ENCODE peak calls at places on chromosomes 3 and 15, in nine cellular contexts. One of them, this sample, is unnamed.

GRCh38 chr3:15284121-15284889 is 48.1 kb downstream of the SH3BP5 start:
- DNase-seq in dorsolateral prefrontal cortex: no peak
- DNase-seq in thoracic aorta: no peak
- DNase-seq in spleen: no peak
- DNase-seq in GM06990: no peak
- DNase-seq in AG04450: no peak
- DNase-seq in fibroblast of mammary gland: no peak
- DNase-seq in aorta: peak
- DNase-seq in fibroblast of lung: no peak
- DNase-seq in this sample: no peak

GRCh38 chr3:129313415-129313982 is 34.8 kb downstream of the HMCES start:
- DNase-seq in GM06990: no peak
- DNase-seq in dorsolateral prefrontal cortex: no peak
- DNase-seq in fibroblast of lung: no peak
- DNase-seq in spleen: no peak
- DNase-seq in aorta: peak
- DNase-seq in fibroblast of mammary gland: peak
- DNase-seq in AG04450: no peak
- DNase-seq in thoracic aorta: no peak
- DNase-seq in this sample: no peak

GRCh38 chr15:60713096-60714084 is 234.4 kb upstream of the ICE2 start:
- DNase-seq in aorta: no peak
- DNase-seq in dorsolateral prefrontal cortex: no peak
- DNase-seq in GM06990: no peak
- DNase-seq in AG04450: peak
- DNase-seq in fibroblast of mammary gland: peak
- DNase-seq in fibroblast of lung: peak
- DNase-seq in thoracic aorta: no peak
- DNase-seq in spleen: no peak
- DNase-seq in this sample: peak

GRCh38 chr15:68053001-68053400 is 1.1 kb upstream of the PIAS1 start:
- DNase-seq in aorta: no peak
- DNase-seq in fibroblast of mammary gland: no peak
- DNase-seq in dorsolateral prefrontal cortex: no peak
- DNase-seq in fibroblast of lung: no peak
- DNase-seq in AG04450: no peak
- DNase-seq in GM06990: no peak
- DNase-seq in thoracic aorta: no peak
- DNase-seq in spleen: no peak
- DNase-seq in this sample: no peak

GRCh38 chr3:14634763-14635400 is 16.7 kb upstream of the CCDC174 start:
- DNase-seq in thoracic aorta: no peak
- DNase-seq in dorsolateral prefrontal cortex: no peak
- DNase-seq in GM06990: no peak
- DNase-seq in aorta: no peak
- DNase-seq in spleen: no peak
- DNase-seq in fibroblast of mammary gland: peak
- DNase-seq in fibroblast of lung: peak
- DNase-seq in AG04450: no peak
- DNase-seq in this sample: peak

GRCh38 chr15:65400760-65401606 is 21.8 kb downstream of the IGDCC4 start:
- DNase-seq in aorta: peak
- DNase-seq in dorsolateral prefrontal cortex: no peak
- DNase-seq in spleen: peak
- DNase-seq in fibroblast of lung: peak
- DNase-seq in GM06990: no peak
- DNase-seq in thoracic aorta: no peak
- DNase-seq in AG04450: no peak
- DNase-seq in fibroblast of mammary gland: peak
- DNase-seq in this sample: peak

GRCh38 chr15:86079491-86080266 is at the start of gene AGBL1:
- DNase-seq in GM06990: no peak
- DNase-seq in thoracic aorta: no peak
- DNase-seq in fibroblast of lung: no peak
- DNase-seq in spleen: no peak
- DNase-seq in fibroblast of mammary gland: no peak
- DNase-seq in aorta: no peak
- DNase-seq in dorsolateral prefrontal cortex: no peak
- DNase-seq in AG04450: no peak
- DNase-seq in this sample: no peak

GRCh38 chr15:43977072-43977884 is 150.5 kb downstream of the WDR76 start:
- DNase-seq in thoracic aorta: no peak
- DNase-seq in fibroblast of lung: peak
- DNase-seq in GM06990: peak
- DNase-seq in AG04450: no peak
- DNase-seq in aorta: no peak
- DNase-seq in spleen: no peak
- DNase-seq in fibroblast of mammary gland: no peak
- DNase-seq in dorsolateral prefrontal cortex: no peak
- DNase-seq in this sample: no peak

GRCh38 chr3:150740733-150741496 is 22.1 kb downstream of the SIAH2 start:
- DNase-seq in aorta: no peak
- DNase-seq in spleen: no peak
- DNase-seq in AG04450: no peak
- DNase-seq in GM06990: no peak
- DNase-seq in thoracic aorta: no peak
- DNase-seq in dorsolateral prefrontal cortex: no peak
- DNase-seq in fibroblast of mammary gland: no peak
- DNase-seq in fibroblast of lung: no peak
- DNase-seq in this sample: no peak

GRCh38 chr3:190345027-190345821 is 23.0 kb upstream of the CLDN1 start:
- DNase-seq in spleen: no peak
- DNase-seq in aorta: no peak
- DNase-seq in fibroblast of lung: peak
- DNase-seq in AG04450: peak
- DNase-seq in dorsolateral prefrontal cortex: no peak
- DNase-seq in GM06990: no peak
- DNase-seq in thoracic aorta: no peak
- DNase-seq in fibroblast of mammary gland: peak
- DNase-seq in this sample: peak

GRCh38 chr3:123194552-123194951 is 7.2 kb upstream of the SEC22A start:
- DNase-seq in spleen: no peak
- DNase-seq in thoracic aorta: no peak
- DNase-seq in fibroblast of mammary gland: peak
- DNase-seq in dorsolateral prefrontal cortex: no peak
- DNase-seq in fibroblast of lung: no peak
- DNase-seq in GM06990: no peak
- DNase-seq in AG04450: no peak
- DNase-seq in aorta: peak
- DNase-seq in this sample: peak

GRCh38 chr3:105401691-105402149 is 35.0 kb downstream of the ALCAM start:
- DNase-seq in spleen: no peak
- DNase-seq in GM06990: no peak
- DNase-seq in fibroblast of mammary gland: peak
- DNase-seq in aorta: no peak
- DNase-seq in fibroblast of lung: peak
- DNase-seq in dorsolateral prefrontal cortex: no peak
- DNase-seq in thoracic aorta: no peak
- DNase-seq in AG04450: no peak
- DNase-seq in this sample: peak

GRCh38 chr15:59484399-59484798 is 46.4 kb downstream of the FAM81A start:
- DNase-seq in aorta: no peak
- DNase-seq in dorsolateral prefrontal cortex: no peak
- DNase-seq in fibroblast of lung: no peak
- DNase-seq in spleen: no peak
- DNase-seq in AG04450: no peak
- DNase-seq in thoracic aorta: no peak
- DNase-seq in GM06990: no peak
- DNase-seq in fibroblast of mammary gland: no peak
- DNase-seq in this sample: no peak

GRCh38 chr15:82647835-82648256 is 683 bp upstream of the CPEB1 start:
- DNase-seq in fibroblast of mammary gland: no peak
- DNase-seq in thoracic aorta: no peak
- DNase-seq in GM06990: peak
- DNase-seq in fibroblast of lung: no peak
- DNase-seq in dorsolateral prefrontal cortex: no peak
- DNase-seq in spleen: peak
- DNase-seq in aorta: peak
- DNase-seq in AG04450: no peak
- DNase-seq in this sample: no peak
- H3K4me3 ChIP-seq in fibroblast of mammary gland: no peak
- H3K4me3 ChIP-seq in thoracic aorta: peak
- H3K4me3 ChIP-seq in GM06990: peak
- H3K4me3 ChIP-seq in fibroblast of lung: peak
- H3K4me3 ChIP-seq in dorsolateral prefrontal cortex: peak
- H3K4me3 ChIP-seq in spleen: peak
- H3K4me3 ChIP-seq in aorta: peak
- H3K4me3 ChIP-seq in AG04450: peak
- H3K4me3 ChIP-seq in this sample: peak

GRCh38 chr15:27535445-27536129 is 563.5 kb downstream of the OCA2 start:
- DNase-seq in fibroblast of mammary gland: no peak
- DNase-seq in AG04450: no peak
- DNase-seq in dorsolateral prefrontal cortex: no peak
- DNase-seq in thoracic aorta: no peak
- DNase-seq in spleen: no peak
- DNase-seq in GM06990: no peak
- DNase-seq in aorta: no peak
- DNase-seq in fibroblast of lung: no peak
- DNase-seq in this sample: peak

GRCh38 chr15:27541581-27541980 is 557.5 kb downstream of the OCA2 start:
- DNase-seq in GM06990: no peak
- DNase-seq in thoracic aorta: no peak
- DNase-seq in spleen: no peak
- DNase-seq in AG04450: no peak
- DNase-seq in aorta: no peak
- DNase-seq in dorsolateral prefrontal cortex: no peak
- DNase-seq in fibroblast of mammary gland: no peak
- DNase-seq in fibroblast of lung: no peak
- DNase-seq in this sample: no peak

GRCh38 chr15:27532358-27532757 is 561.4 kb downstream of the GABRG3 start:
- DNase-seq in AG04450: no peak
- DNase-seq in thoracic aorta: no peak
- DNase-seq in fibroblast of mammary gland: no peak
- DNase-seq in spleen: no peak
- DNase-seq in aorta: no peak
- DNase-seq in dorsolateral prefrontal cortex: no peak
- DNase-seq in fibroblast of lung: no peak
- DNase-seq in GM06990: no peak
- DNase-seq in this sample: no peak

GRCh38 chr15:27538325-27538724 is 560.8 kb downstream of the OCA2 start:
- DNase-seq in GM06990: no peak
- DNase-seq in aorta: no peak
- DNase-seq in spleen: no peak
- DNase-seq in fibroblast of lung: no peak
- DNase-seq in dorsolateral prefrontal cortex: no peak
- DNase-seq in AG04450: no peak
- DNase-seq in thoracic aorta: no peak
- DNase-seq in fibroblast of mammary gland: no peak
- DNase-seq in this sample: no peak
- H3K4me3 ChIP-seq in GM06990: no peak
- H3K4me3 ChIP-seq in aorta: no peak
- H3K4me3 ChIP-seq in spleen: no peak
- H3K4me3 ChIP-seq in fibroblast of lung: no peak
- H3K4me3 ChIP-seq in dorsolateral prefrontal cortex: no peak
- H3K4me3 ChIP-seq in AG04450: no peak
- H3K4me3 ChIP-seq in thoracic aorta: no peak
- H3K4me3 ChIP-seq in fibroblast of mammary gland: no peak
- H3K4me3 ChIP-seq in this sample: no peak

GRCh38 chr15:25832158-25832557 is 31.0 kb downstream of the ATP10A start:
- DNase-seq in fibroblast of mammary gland: no peak
- DNase-seq in spleen: no peak
- DNase-seq in fibroblast of lung: peak
- DNase-seq in GM06990: no peak
- DNase-seq in dorsolateral prefrontal cortex: no peak
- DNase-seq in aorta: no peak
- DNase-seq in AG04450: no peak
- DNase-seq in thoracic aorta: no peak
- DNase-seq in this sample: no peak

GRCh38 chr15:25829075-25829474 is 34.1 kb downstream of the ATP10A start:
- DNase-seq in fibroblast of mammary gland: no peak
- DNase-seq in aorta: no peak
- DNase-seq in dorsolateral prefrontal cortex: no peak
- DNase-seq in AG04450: no peak
- DNase-seq in GM06990: no peak
- DNase-seq in thoracic aorta: no peak
- DNase-seq in fibroblast of lung: peak
- DNase-seq in spleen: no peak
- DNase-seq in this sample: no peak

GRCh38 chr15:25825215-25825614 is 37.9 kb downstream of the ATP10A start:
- DNase-seq in spleen: no peak
- DNase-seq in dorsolateral prefrontal cortex: no peak
- DNase-seq in AG04450: no peak
- DNase-seq in GM06990: no peak
- DNase-seq in fibroblast of mammary gland: no peak
- DNase-seq in fibroblast of lung: no peak
- DNase-seq in thoracic aorta: no peak
- DNase-seq in aorta: no peak
- DNase-seq in this sample: no peak

DNA sequence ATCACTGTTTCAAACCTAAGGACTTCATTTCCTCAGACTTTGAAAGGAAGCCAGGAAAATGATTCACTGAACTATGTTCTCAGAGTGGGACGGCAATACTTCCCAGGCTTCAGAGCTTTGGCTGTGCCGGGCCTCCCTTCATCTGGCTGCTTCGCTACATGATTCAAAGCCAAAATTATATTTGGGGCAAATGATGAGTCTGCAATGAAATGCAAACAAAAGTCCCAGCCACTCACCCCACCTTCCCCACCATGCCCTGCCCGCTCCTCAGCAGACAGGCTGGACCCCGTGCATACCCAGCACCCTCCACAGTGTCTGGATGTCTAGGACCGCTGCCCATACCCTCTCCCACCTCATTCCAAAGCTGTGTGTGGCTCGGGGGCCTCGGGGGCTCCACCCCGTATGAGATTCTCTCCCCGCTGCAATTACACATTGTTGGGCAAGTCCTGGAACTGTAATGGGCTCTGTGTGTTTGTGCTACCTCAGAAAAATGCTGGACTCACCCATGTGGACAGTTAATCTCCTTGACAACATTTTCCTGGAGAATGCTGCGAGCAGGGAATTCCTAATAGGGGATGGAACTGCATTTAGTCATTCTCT is 32.2 kb downstream of the ATP10A start:
- DNase-seq in fibroblast of mammary gland: peak
- DNase-seq in dorsolateral prefrontal cortex: no peak
- DNase-seq in aorta: peak
- DNase-seq in fibroblast of lung: peak
- DNase-seq in thoracic aorta: peak
- DNase-seq in GM06990: no peak
- DNase-seq in AG04450: peak
- DNase-seq in spleen: no peak
- DNase-seq in this sample: peak
- H3K4me3 ChIP-seq in fibroblast of mammary gland: peak
- H3K4me3 ChIP-seq in dorsolateral prefrontal cortex: no peak
- H3K4me3 ChIP-seq in aorta: no peak
- H3K4me3 ChIP-seq in fibroblast of lung: no peak
- H3K4me3 ChIP-seq in thoracic aorta: peak
- H3K4me3 ChIP-seq in GM06990: no peak
- H3K4me3 ChIP-seq in AG04450: peak
- H3K4me3 ChIP-seq in spleen: no peak
- H3K4me3 ChIP-seq in this sample: no peak

DNA sequence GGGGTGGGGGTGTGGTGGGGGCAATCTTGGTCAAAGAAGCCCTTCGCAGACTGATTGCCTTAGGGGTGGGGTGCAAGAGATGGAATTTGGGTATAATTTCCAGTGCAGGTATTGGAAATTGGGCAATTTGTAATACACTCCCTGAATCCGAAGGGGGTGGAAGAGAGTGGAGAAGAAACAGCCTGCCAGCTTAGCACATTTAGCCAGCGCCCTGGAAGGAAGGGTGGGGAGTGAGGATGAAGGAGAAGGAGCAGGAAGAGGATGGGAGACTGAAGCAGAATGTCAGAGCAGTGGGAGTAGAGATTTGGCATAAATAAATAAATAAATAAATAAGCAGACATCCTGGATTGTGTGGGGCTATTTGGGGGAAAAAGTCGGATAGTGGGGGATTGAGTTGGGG is 1.6 kb downstream of the GAP43 start:
- DNase-seq in aorta: no peak
- DNase-seq in GM06990: no peak
- DNase-seq in dorsolateral prefrontal cortex: no peak
- DNase-seq in fibroblast of mammary gland: no peak
- DNase-seq in thoracic aorta: no peak
- DNase-seq in AG04450: no peak
- DNase-seq in fibroblast of lung: no peak
- DNase-seq in spleen: no peak
- DNase-seq in this sample: no peak
- H3K4me3 ChIP-seq in aorta: no peak
- H3K4me3 ChIP-seq in GM06990: no peak
- H3K4me3 ChIP-seq in dorsolateral prefrontal cortex: peak
- H3K4me3 ChIP-seq in fibroblast of mammary gland: no peak
- H3K4me3 ChIP-seq in thoracic aorta: peak
- H3K4me3 ChIP-seq in AG04450: no peak
- H3K4me3 ChIP-seq in fibroblast of lung: no peak
- H3K4me3 ChIP-seq in spleen: no peak
- H3K4me3 ChIP-seq in this sample: no peak

This sample was measured in bronchial epithelial cell.